ENCODE peak calls at places on chromosome 2, in six cellular contexts. O is RWPE1; D is choroid plexus epithelial cell; R is mucosa of descending colon; S is cardiac fibroblast; H is CD8-positive, alpha-beta T cell. V is an unnamed sample.

GRCh38 chr2:113173563-113174368 is at the start of gene PSD4:
- DNase-seq in O (no peak), D (peak), H (peak), S (peak), R (peak), V (peak)

GRCh38 chr2:122528958-122529670 is 773.7 kb downstream of the TSN start:
- DNase-seq in D (no peak), H (no peak), R (no peak), S (no peak), O (no peak), V (no peak)

GRCh38 chr2:229257980-229258379 is 13.1 kb downstream of the PID1 start:
- DNase-seq in D (no peak), S (no peak), O (no peak), H (no peak), R (no peak), V (no peak)

GRCh38 chr2:225033440-225034390 is 8.6 kb downstream of the DOCK10 start:
- DNase-seq in D (no peak), O (no peak), H (no peak), R (no peak), S (no peak), V (peak)

GRCh38 chr2:241047253-241048010 is 49.0 kb downstream of the SNED1 start:
- DNase-seq in H (no peak), O (no peak), D (peak), S (no peak), R (no peak), V (peak)

GRCh38 chr2:88161446-88161845 is 8.7 kb upstream of the THNSL2 start:
- DNase-seq in O (no peak), H (no peak), R (no peak), S (no peak), D (no peak), V (no peak)

GRCh38 chr2:66673286-66673685 is 238.4 kb downstream of the MEIS1 start:
- DNase-seq in D (no peak), R (no peak), S (no peak), H (no peak), O (no peak), V (no peak)

GRCh38 chr2:130776550-130776949 is 21.2 kb downstream of the AMER3 start:
- DNase-seq in R (no peak), S (no peak), O (no peak), H (no peak), D (no peak), V (peak)

GRCh38 chr2:22355816-22356433 is 1029.1 kb upstream of the KLHL29 start:
- DNase-seq in D (peak), H (no peak), O (peak), S (peak), R (peak), V (peak)

GRCh38 chr2:49917654-49918053 is 763.3 kb upstream of the FSHR start:
- DNase-seq in R (no peak), O (no peak), D (no peak), H (no peak), S (no peak), V (no peak)

GRCh38 chr2:220163486-220163885 is 536.1 kb downstream of the SLC4A3 start:
- DNase-seq in O (no peak), H (no peak), R (no peak), D (no peak), S (no peak), V (no peak)

GRCh38 chr2:195049372-195050031 is 607.5 kb upstream of the SLC39A10 start:
- DNase-seq in R (no peak), O (peak), S (peak), H (no peak), D (peak), V (no peak)

DNA sequence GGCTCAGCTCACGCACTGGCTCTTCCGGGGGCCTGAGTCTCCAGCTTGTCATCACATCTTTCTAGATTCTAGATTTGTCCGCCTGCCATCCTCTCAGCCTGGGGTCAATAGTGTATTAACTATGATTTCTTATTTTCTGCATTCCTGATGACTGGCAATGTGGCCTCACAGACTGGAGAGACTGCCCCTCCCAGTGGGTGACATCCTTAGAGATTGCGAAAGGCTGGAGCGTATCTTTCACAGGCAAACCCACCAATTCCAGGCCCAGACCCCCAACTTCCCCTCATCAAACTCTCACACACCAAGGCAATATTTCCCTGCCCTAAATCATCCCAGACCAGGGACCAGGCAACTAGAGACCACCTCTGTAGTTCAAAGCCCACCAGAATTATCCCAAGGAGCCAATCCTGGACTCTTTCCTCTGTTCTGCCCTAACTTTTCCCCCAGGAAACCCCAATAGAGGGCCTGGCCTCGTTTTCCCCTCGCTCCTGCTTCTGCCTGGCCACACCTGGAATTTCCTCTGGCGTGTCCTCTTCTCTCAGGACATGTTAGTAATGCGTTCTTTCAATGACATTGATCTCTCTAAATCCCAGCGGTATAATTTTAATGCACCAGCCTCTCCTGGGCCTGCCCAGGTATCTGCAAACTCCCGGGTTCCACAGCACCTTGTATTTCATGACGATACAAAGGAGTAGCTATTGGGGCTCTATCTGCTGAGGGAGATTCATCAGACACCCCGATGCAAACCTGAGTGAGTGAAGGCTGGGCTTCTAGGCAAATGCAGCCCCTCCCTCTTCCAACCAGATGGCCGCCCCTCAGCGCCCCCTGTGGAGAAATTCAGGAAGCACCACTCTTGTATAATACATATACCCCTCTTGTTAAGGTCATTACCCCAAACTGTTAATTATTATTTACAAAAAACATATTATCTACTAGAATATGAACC is 2.4 kb upstream of the KCNF1 start:
- DNase-seq in S (no peak), R (no peak), H (no peak), D (peak), O (no peak), V (no peak)
- TF ChIP-seq CTCF in S (peak), R (no peak), H (no peak), D (peak), O (no peak), V (peak)

GRCh38 chr2:173574713-173575112 is 220.0 kb downstream of the CDCA7 start:
- DNase-seq in H (no peak), R (no peak), S (peak), O (peak), D (peak), V (no peak)
- TF ChIP-seq CTCF in H (no peak), R (no peak), S (no peak), O (no peak), D (no peak), V (no peak)

GRCh38 chr2:43045866-43046265 is 180.5 kb downstream of the ZFP36L2 start:
- DNase-seq in S (no peak), D (no peak), H (no peak), R (no peak), O (no peak), V (no peak)

GRCh38 chr2:43050866-43051265 is 175.5 kb downstream of the ZFP36L2 start:
- DNase-seq in O (no peak), S (no peak), R (peak), H (no peak), D (no peak), V (peak)

GRCh38 chr2:43049836-43050796 is 176.3 kb downstream of the ZFP36L2 start:
- DNase-seq in H (no peak), O (peak), S (no peak), D (no peak), R (peak), V (no peak)

GRCh38 chr2:43044093-43044614 is 182.3 kb downstream of the ZFP36L2 start:
- DNase-seq in D (no peak), R (peak), O (no peak), S (no peak), H (no peak), V (no peak)

GRCh38 chr2:43047187-43047780 is 179.1 kb downstream of the ZFP36L2 start:
- DNase-seq in S (no peak), O (no peak), D (no peak), R (peak), H (no peak), V (peak)
- TF ChIP-seq CTCF in S (no peak), O (no peak), D (no peak), R (no peak), H (no peak), V (no peak)

GRCh38 chr2:44392338-44392943 is 30.7 kb downstream of the CAMKMT start:
- DNase-seq in S (peak), D (peak), O (peak), R (no peak), H (no peak), V (peak)
- TF ChIP-seq CTCF in S (peak), D (peak), O (peak), R (peak), H (peak), V (no peak)

GRCh38 chr2:40228296-40228695 is 223.6 kb downstream of the SLC8A1 start:
- DNase-seq in H (no peak), O (no peak), S (no peak), R (no peak), D (no peak), V (no peak)

GRCh38 chr2:40230186-40230585 is 221.7 kb downstream of the SLC8A1 start:
- DNase-seq in D (no peak), S (no peak), H (no peak), R (no peak), O (no peak), V (no peak)

GRCh38 chr2:40225670-40226069 is 226.2 kb downstream of the SLC8A1 start:
- DNase-seq in H (no peak), S (no peak), O (no peak), D (no peak), R (no peak), V (no peak)

GRCh38 chr2:40227200-40227599 is 224.7 kb downstream of the SLC8A1 start:
- DNase-seq in R (no peak), S (peak), D (no peak), O (no peak), H (no peak), V (no peak)

GRCh38 chr2:40230717-40231300 is 221.1 kb downstream of the SLC8A1 start:
- DNase-seq in R (no peak), H (no peak), S (peak), O (no peak), D (peak), V (no peak)
- TF ChIP-seq CTCF in R (no peak), H (no peak), S (no peak), O (no peak), D (no peak), V (no peak)